ENCODE peak calls at places on chromosome 14, in seven cellular contexts. One of them, this sample, is unnamed.

GRCh38 chr14:94375552-94376107 is 12.8 kb downstream of the SERPINA1 start:
- DNase-seq in neuronal stem cell: no peak
- DNase-seq in tibial artery: peak
- DNase-seq in pons: no peak
- DNase-seq in NCI-H510A treated with DMSO at 0.1 percent for 48 hours: no peak
- DNase-seq in T-helper 2 cell: no peak
- DNase-seq in Right ventricle myocardium inferior: no peak
- DNase-seq in this sample: no peak

GRCh38 chr14:88616697-88617096 is 53.9 kb downstream of the ZC3H14 start:
- DNase-seq in neuronal stem cell: no peak
- DNase-seq in tibial artery: no peak
- DNase-seq in pons: no peak
- DNase-seq in NCI-H510A treated with DMSO at 0.1 percent for 48 hours: no peak
- DNase-seq in T-helper 2 cell: no peak
- DNase-seq in Right ventricle myocardium inferior: no peak
- DNase-seq in this sample: no peak

GRCh38 chr14:71532349-71532748 is 399.9 kb upstream of the RGS6 start:
- DNase-seq in neuronal stem cell: no peak
- DNase-seq in tibial artery: peak
- DNase-seq in pons: no peak
- DNase-seq in NCI-H510A treated with DMSO at 0.1 percent for 48 hours: no peak
- DNase-seq in T-helper 2 cell: no peak
- DNase-seq in Right ventricle myocardium inferior: no peak
- DNase-seq in this sample: no peak

GRCh38 chr14:61696753-61697318 is 1.5 kb downstream of the HIF1A start:
- DNase-seq in neuronal stem cell: no peak
- DNase-seq in tibial artery: no peak
- DNase-seq in pons: peak
- DNase-seq in NCI-H510A treated with DMSO at 0.1 percent for 48 hours: no peak
- DNase-seq in T-helper 2 cell: no peak
- DNase-seq in Right ventricle myocardium inferior: no peak
- DNase-seq in this sample: no peak

GRCh38 chr14:86357866-86358265 is 827.9 kb downstream of the FLRT2 start:
- DNase-seq in neuronal stem cell: no peak
- DNase-seq in tibial artery: no peak
- DNase-seq in pons: no peak
- DNase-seq in NCI-H510A treated with DMSO at 0.1 percent for 48 hours: peak
- DNase-seq in T-helper 2 cell: no peak
- DNase-seq in Right ventricle myocardium inferior: no peak
- DNase-seq in this sample: no peak

GRCh38 chr14:99679111-99679510 is 5.0 kb upstream of the CYP46A1 start:
- DNase-seq in neuronal stem cell: no peak
- DNase-seq in tibial artery: no peak
- DNase-seq in pons: no peak
- DNase-seq in NCI-H510A treated with DMSO at 0.1 percent for 48 hours: no peak
- DNase-seq in T-helper 2 cell: no peak
- DNase-seq in Right ventricle myocardium inferior: no peak
- DNase-seq in this sample: no peak

GRCh38 chr14:103733651-103734050 is 18.0 kb downstream of the ZFYVE21 start:
- DNase-seq in neuronal stem cell: no peak
- DNase-seq in tibial artery: peak
- DNase-seq in pons: no peak
- DNase-seq in NCI-H510A treated with DMSO at 0.1 percent for 48 hours: no peak
- DNase-seq in T-helper 2 cell: no peak
- DNase-seq in Right ventricle myocardium inferior: peak
- DNase-seq in this sample: no peak

GRCh38 chr14:52473557-52473956 is 78.7 kb downstream of the TXNDC16 start:
- DNase-seq in neuronal stem cell: no peak
- DNase-seq in tibial artery: no peak
- DNase-seq in pons: peak
- DNase-seq in NCI-H510A treated with DMSO at 0.1 percent for 48 hours: peak
- DNase-seq in T-helper 2 cell: peak
- DNase-seq in Right ventricle myocardium inferior: no peak
- DNase-seq in this sample: no peak

GRCh38 chr14:99602054-99602787 is 1.8 kb downstream of the CCDC85C start:
- DNase-seq in neuronal stem cell: no peak
- DNase-seq in tibial artery: no peak
- DNase-seq in pons: no peak
- DNase-seq in NCI-H510A treated with DMSO at 0.1 percent for 48 hours: no peak
- DNase-seq in T-helper 2 cell: no peak
- DNase-seq in Right ventricle myocardium inferior: peak
- DNase-seq in this sample: peak

GRCh38 chr14:83085141-83085540 is 1551.5 kb upstream of the SEL1L start:
- DNase-seq in neuronal stem cell: no peak
- DNase-seq in tibial artery: no peak
- DNase-seq in pons: no peak
- DNase-seq in NCI-H510A treated with DMSO at 0.1 percent for 48 hours: no peak
- DNase-seq in T-helper 2 cell: no peak
- DNase-seq in Right ventricle myocardium inferior: no peak
- DNase-seq in this sample: no peak

GRCh38 chr14:68535404-68536024 is 257.4 kb downstream of the ZFP36L1 start:
- DNase-seq in neuronal stem cell: no peak
- DNase-seq in tibial artery: no peak
- DNase-seq in pons: no peak
- DNase-seq in NCI-H510A treated with DMSO at 0.1 percent for 48 hours: no peak
- DNase-seq in T-helper 2 cell: no peak
- DNase-seq in Right ventricle myocardium inferior: no peak
- DNase-seq in this sample: no peak

GRCh38 chr14:54893151-54893760 is 9.4 kb downstream of the GCH1 start:
- DNase-seq in neuronal stem cell: no peak
- DNase-seq in tibial artery: no peak
- DNase-seq in pons: peak
- DNase-seq in NCI-H510A treated with DMSO at 0.1 percent for 48 hours: peak
- DNase-seq in T-helper 2 cell: no peak
- DNase-seq in Right ventricle myocardium inferior: no peak
- DNase-seq in this sample: no peak

GRCh38 chr14:91245029-91245428 is 525 bp upstream of the GPR68 start:
- DNase-seq in neuronal stem cell: no peak
- DNase-seq in tibial artery: no peak
- DNase-seq in pons: no peak
- DNase-seq in NCI-H510A treated with DMSO at 0.1 percent for 48 hours: no peak
- DNase-seq in T-helper 2 cell: peak
- DNase-seq in Right ventricle myocardium inferior: no peak
- DNase-seq in this sample: no peak

GRCh38 chr14:58639842-58640484 is 2.2 kb downstream of the DACT1 start:
- DNase-seq in neuronal stem cell: peak
- DNase-seq in tibial artery: peak
- DNase-seq in pons: peak
- DNase-seq in NCI-H510A treated with DMSO at 0.1 percent for 48 hours: peak
- DNase-seq in T-helper 2 cell: no peak
- DNase-seq in Right ventricle myocardium inferior: no peak
- DNase-seq in this sample: peak

GRCh38 chr14:103649001-103649400 is 20.0 kb downstream of the KLC1 start:
- DNase-seq in neuronal stem cell: no peak
- DNase-seq in tibial artery: no peak
- DNase-seq in pons: no peak
- DNase-seq in NCI-H510A treated with DMSO at 0.1 percent for 48 hours: no peak
- DNase-seq in T-helper 2 cell: no peak
- DNase-seq in Right ventricle myocardium inferior: no peak
- DNase-seq in this sample: no peak

GRCh38 chr14:80095623-80096022 is 115.7 kb downstream of the DIO2 start:
- DNase-seq in neuronal stem cell: no peak
- DNase-seq in tibial artery: no peak
- DNase-seq in pons: no peak
- DNase-seq in NCI-H510A treated with DMSO at 0.1 percent for 48 hours: no peak
- DNase-seq in T-helper 2 cell: no peak
- DNase-seq in Right ventricle myocardium inferior: no peak
- DNase-seq in this sample: no peak

GRCh38 chr14:99734406-99735051 is 50.4 kb downstream of the CYP46A1 start:
- DNase-seq in neuronal stem cell: no peak
- DNase-seq in tibial artery: peak
- DNase-seq in pons: no peak
- DNase-seq in NCI-H510A treated with DMSO at 0.1 percent for 48 hours: no peak
- DNase-seq in T-helper 2 cell: no peak
- DNase-seq in Right ventricle myocardium inferior: peak
- DNase-seq in this sample: peak

GRCh38 chr14:89425931-89426330 is 8.9 kb upstream of the FOXN3 start:
- DNase-seq in neuronal stem cell: no peak
- DNase-seq in tibial artery: peak
- DNase-seq in pons: no peak
- DNase-seq in NCI-H510A treated with DMSO at 0.1 percent for 48 hours: no peak
- DNase-seq in T-helper 2 cell: no peak
- DNase-seq in Right ventricle myocardium inferior: no peak
- DNase-seq in this sample: peak

GRCh38 chr14:101584049-101584859 is 23.0 kb downstream of the DIO3 start:
- DNase-seq in neuronal stem cell: no peak
- DNase-seq in tibial artery: no peak
- DNase-seq in pons: no peak
- DNase-seq in NCI-H510A treated with DMSO at 0.1 percent for 48 hours: peak
- DNase-seq in T-helper 2 cell: no peak
- DNase-seq in Right ventricle myocardium inferior: no peak
- DNase-seq in this sample: no peak

GRCh38 chr14:71855399-71856036 is 76.7 kb upstream of the RGS6 start:
- DNase-seq in neuronal stem cell: peak
- DNase-seq in tibial artery: peak
- DNase-seq in pons: peak
- DNase-seq in NCI-H510A treated with DMSO at 0.1 percent for 48 hours: no peak
- DNase-seq in T-helper 2 cell: no peak
- DNase-seq in Right ventricle myocardium inferior: peak
- DNase-seq in this sample: peak

GRCh38 chr14:59632381-59632780 is 55.8 kb upstream of the CCDC175 start:
- DNase-seq in neuronal stem cell: peak
- DNase-seq in tibial artery: no peak
- DNase-seq in pons: no peak
- DNase-seq in NCI-H510A treated with DMSO at 0.1 percent for 48 hours: peak
- DNase-seq in T-helper 2 cell: no peak
- DNase-seq in Right ventricle myocardium inferior: no peak
- DNase-seq in this sample: peak

GRCh38 chr14:94394594-94395305 is 6.3 kb upstream of the SERPINA1 start:
- DNase-seq in neuronal stem cell: no peak
- DNase-seq in tibial artery: peak
- DNase-seq in pons: peak
- DNase-seq in NCI-H510A treated with DMSO at 0.1 percent for 48 hours: no peak
- DNase-seq in T-helper 2 cell: no peak
- DNase-seq in Right ventricle myocardium inferior: peak
- DNase-seq in this sample: no peak

GRCh38 chr14:54881235-54881760 is 21.3 kb downstream of the GCH1 start:
- DNase-seq in neuronal stem cell: no peak
- DNase-seq in tibial artery: no peak
- DNase-seq in pons: peak
- DNase-seq in NCI-H510A treated with DMSO at 0.1 percent for 48 hours: no peak
- DNase-seq in T-helper 2 cell: peak
- DNase-seq in Right ventricle myocardium inferior: no peak
- DNase-seq in this sample: no peak

GRCh38 chr14:104126753-104127152 is 11.6 kb upstream of the KIF26A start:
- DNase-seq in neuronal stem cell: no peak
- DNase-seq in tibial artery: no peak
- DNase-seq in pons: no peak
- DNase-seq in NCI-H510A treated with DMSO at 0.1 percent for 48 hours: no peak
- DNase-seq in T-helper 2 cell: no peak
- DNase-seq in Right ventricle myocardium inferior: no peak
- DNase-seq in this sample: no peak

GRCh38 chr14:100591453-100592371 is 4.5 kb upstream of the BEGAIN start:
- DNase-seq in neuronal stem cell: no peak
- DNase-seq in tibial artery: no peak
- DNase-seq in pons: no peak
- DNase-seq in NCI-H510A treated with DMSO at 0.1 percent for 48 hours: no peak
- DNase-seq in T-helper 2 cell: no peak
- DNase-seq in Right ventricle myocardium inferior: peak
- DNase-seq in this sample: no peak

GRCh38 chr14:92556863-92557543 is 43.4 kb downstream of the RIN3 start:
- DNase-seq in neuronal stem cell: no peak
- DNase-seq in tibial artery: no peak
- DNase-seq in pons: no peak
- DNase-seq in NCI-H510A treated with DMSO at 0.1 percent for 48 hours: no peak
- DNase-seq in T-helper 2 cell: no peak
- DNase-seq in Right ventricle myocardium inferior: no peak
- DNase-seq in this sample: no peak

GRCh38 chr14:65237956-65238355 is 135.6 kb upstream of the MAX start:
- DNase-seq in neuronal stem cell: no peak
- DNase-seq in tibial artery: no peak
- DNase-seq in pons: no peak
- DNase-seq in NCI-H510A treated with DMSO at 0.1 percent for 48 hours: no peak
- DNase-seq in T-helper 2 cell: no peak
- DNase-seq in Right ventricle myocardium inferior: no peak
- DNase-seq in this sample: no peak

GRCh38 chr14:52852810-52853521 is 61.6 kb upstream of the GNPNAT1 start:
- DNase-seq in neuronal stem cell: no peak
- DNase-seq in tibial artery: no peak
- DNase-seq in pons: no peak
- DNase-seq in NCI-H510A treated with DMSO at 0.1 percent for 48 hours: no peak
- DNase-seq in T-helper 2 cell: no peak
- DNase-seq in Right ventricle myocardium inferior: no peak
- DNase-seq in this sample: no peak

GRCh38 chr14:30389134-30389900 is 169.6 kb upstream of the G2E3 start:
- DNase-seq in neuronal stem cell: no peak
- DNase-seq in tibial artery: no peak
- DNase-seq in pons: peak
- DNase-seq in NCI-H510A treated with DMSO at 0.1 percent for 48 hours: no peak
- DNase-seq in T-helper 2 cell: no peak
- DNase-seq in Right ventricle myocardium inferior: no peak
- DNase-seq in this sample: peak

GRCh38 chr14:102089621-102090343 is 2.9 kb upstream of the HSP90AA1 start:
- DNase-seq in neuronal stem cell: no peak
- DNase-seq in tibial artery: no peak
- DNase-seq in pons: no peak
- DNase-seq in NCI-H510A treated with DMSO at 0.1 percent for 48 hours: no peak
- DNase-seq in T-helper 2 cell: no peak
- DNase-seq in Right ventricle myocardium inferior: no peak
- DNase-seq in this sample: peak

GRCh38 chr14:40436551-40436950 is 1004.3 kb upstream of the FBXO33 start:
- DNase-seq in neuronal stem cell: no peak
- DNase-seq in tibial artery: no peak
- DNase-seq in pons: no peak
- DNase-seq in NCI-H510A treated with DMSO at 0.1 percent for 48 hours: no peak
- DNase-seq in T-helper 2 cell: no peak
- DNase-seq in Right ventricle myocardium inferior: no peak
- DNase-seq in this sample: no peak

GRCh38 chr14:99769799-99770198 is 23.4 kb upstream of the EML1 start:
- DNase-seq in neuronal stem cell: no peak
- DNase-seq in tibial artery: no peak
- DNase-seq in pons: no peak
- DNase-seq in NCI-H510A treated with DMSO at 0.1 percent for 48 hours: no peak
- DNase-seq in T-helper 2 cell: no peak
- DNase-seq in Right ventricle myocardium inferior: no peak
- DNase-seq in this sample: no peak

GRCh38 chr14:51087024-51087423 is 7.9 kb downstream of the TRIM9 start:
- DNase-seq in neuronal stem cell: no peak
- DNase-seq in tibial artery: no peak
- DNase-seq in pons: no peak
- DNase-seq in NCI-H510A treated with DMSO at 0.1 percent for 48 hours: peak
- DNase-seq in T-helper 2 cell: no peak
- DNase-seq in Right ventricle myocardium inferior: no peak
- DNase-seq in this sample: no peak

GRCh38 chr14:31167032-31167431 is 40.6 kb downstream of the HECTD1 start:
- DNase-seq in neuronal stem cell: no peak
- DNase-seq in tibial artery: no peak
- DNase-seq in pons: no peak
- DNase-seq in NCI-H510A treated with DMSO at 0.1 percent for 48 hours: no peak
- DNase-seq in T-helper 2 cell: no peak
- DNase-seq in Right ventricle myocardium inferior: no peak
- DNase-seq in this sample: no peak

GRCh38 chr14:52338282-52338681 is 24.2 kb downstream of the PTGER2 start:
- DNase-seq in neuronal stem cell: no peak
- DNase-seq in tibial artery: no peak
- DNase-seq in pons: no peak
- DNase-seq in NCI-H510A treated with DMSO at 0.1 percent for 48 hours: no peak
- DNase-seq in T-helper 2 cell: no peak
- DNase-seq in Right ventricle myocardium inferior: no peak
- DNase-seq in this sample: no peak

GRCh38 chr14:61233436-61233956 is 47.6 kb downstream of the TMEM30B start:
- DNase-seq in neuronal stem cell: no peak
- DNase-seq in tibial artery: no peak
- DNase-seq in pons: no peak
- DNase-seq in NCI-H510A treated with DMSO at 0.1 percent for 48 hours: no peak
- DNase-seq in T-helper 2 cell: no peak
- DNase-seq in Right ventricle myocardium inferior: no peak
- DNase-seq in this sample: no peak

This sample was measured in thyroid gland.